ENCODE peak calls at places on chromosomes 4 and X, in seven cellular contexts. I is heart left ventricle; G is upper lobe of right lung; H is CD8-positive, alpha-beta T cell; O is Karpas-422; A is transverse colon; Y is mesenchymal stem cell. X is an unnamed sample. For H3K36me3, the result is how much of the 10 kb centered on the place peaks cover.

GRCh38 chrX:1249101-1249887 is 19.3 kb upstream of the CSF2RA start:
- DNase-seq in I (peak), G (peak), H (peak), O (peak), A (peak), Y (peak), X (peak)

GRCh38 chr4:168710353-168710946 is 213.6 kb downstream of the PALLD start:
- DNase-seq in I (no peak), G (no peak), H (no peak), O (peak), A (peak), Y (peak), X (no peak)

GRCh38 chrX:104098151-104098808 is 14.0 kb upstream of the ZCCHC18 start:
- DNase-seq in I (peak), G (no peak), H (peak), O (peak), A (peak), Y (peak), X (no peak)

GRCh38 chr4:54231419-54232150 is 2.5 kb downstream of the PDGFRA start:
- DNase-seq in I (peak), G (no peak), H (no peak), O (no peak), A (no peak), Y (peak), X (peak)

GRCh38 chr4:22496165-22496813 is 19.6 kb downstream of the ADGRA3 start:
- DNase-seq in I (no peak), G (no peak), H (no peak), O (no peak), A (no peak), Y (peak), X (no peak)

GRCh38 chrX:47706575-47706974 is 47.6 kb upstream of the UXT start:
- DNase-seq in I (no peak), G (no peak), H (no peak), O (no peak), A (no peak), Y (no peak), X (no peak)

GRCh38 chr4:185221912-185222311 is 12.5 kb downstream of the SNX25 start:
- DNase-seq in I (no peak), G (no peak), H (no peak), O (no peak), A (no peak), Y (no peak), X (no peak)

GRCh38 chr4:82613111-82613510 is 51.3 kb upstream of the TMEM150C start:
- DNase-seq in I (no peak), G (no peak), H (no peak), O (no peak), A (no peak), Y (no peak), X (no peak)

GRCh38 chr4:100075056-100075455 is 115.2 kb downstream of the DDIT4L start:
- DNase-seq in I (no peak), G (no peak), H (no peak), O (no peak), A (no peak), Y (peak), X (no peak)

GRCh38 chr4:8069102-8069752 is 89.4 kb downstream of the ABLIM2 start:
- DNase-seq in I (no peak), G (no peak), H (no peak), O (no peak), A (no peak), Y (no peak), X (no peak)

GRCh38 chr4:185020293-185020808 is 2.1 kb downstream of the HELT start:
- DNase-seq in I (no peak), G (no peak), H (no peak), O (no peak), A (no peak), Y (no peak), X (no peak)

GRCh38 chr4:32768664-32769389 is 2048.7 kb downstream of the PCDH7 start:
- DNase-seq in I (no peak), G (no peak), H (no peak), O (no peak), A (no peak), Y (no peak), X (no peak)

GRCh38 chr4:135050086-135050717 is 848.6 kb upstream of the PABPC4L start:
- DNase-seq in I (no peak), G (no peak), H (no peak), O (no peak), A (no peak), Y (no peak), X (no peak)

GRCh38 chrX:48975541-48975940 is 3.9 kb upstream of the KCND1 start:
- DNase-seq in I (no peak), G (no peak), H (no peak), O (no peak), A (no peak), Y (no peak), X (no peak)
- H3K36me3 ChIP-seq in I (under half), G (under half), H (under half), O (under half), A (under half), Y (under half), X (half or more)

DNA sequence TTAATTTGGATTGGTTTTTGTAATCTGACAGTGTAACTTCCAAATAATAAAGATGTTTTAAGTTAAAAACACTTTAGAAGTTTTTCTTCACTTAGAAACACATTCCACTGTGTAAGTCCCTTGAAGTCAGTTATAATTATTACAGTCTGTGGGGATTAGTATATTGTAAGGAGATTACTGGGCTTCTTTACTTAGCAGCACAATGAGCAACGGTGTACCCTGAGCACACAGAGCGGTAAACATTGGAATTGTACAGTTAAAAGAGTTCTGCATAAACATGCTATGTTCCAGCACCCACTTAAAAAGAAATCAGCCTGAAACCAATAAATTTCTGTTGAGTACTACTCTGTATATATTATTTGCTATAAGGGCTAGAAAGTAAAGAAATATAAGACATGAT is 44.3 kb downstream of the CCSER1 start:
- DNase-seq in I (no peak), G (no peak), H (no peak), O (no peak), A (no peak), Y (no peak), X (no peak)
- H3K27ac ChIP-seq in I (no peak), G (no peak), H (no peak), O (no peak), A (no peak), Y (no peak), X (no peak)

DNA sequence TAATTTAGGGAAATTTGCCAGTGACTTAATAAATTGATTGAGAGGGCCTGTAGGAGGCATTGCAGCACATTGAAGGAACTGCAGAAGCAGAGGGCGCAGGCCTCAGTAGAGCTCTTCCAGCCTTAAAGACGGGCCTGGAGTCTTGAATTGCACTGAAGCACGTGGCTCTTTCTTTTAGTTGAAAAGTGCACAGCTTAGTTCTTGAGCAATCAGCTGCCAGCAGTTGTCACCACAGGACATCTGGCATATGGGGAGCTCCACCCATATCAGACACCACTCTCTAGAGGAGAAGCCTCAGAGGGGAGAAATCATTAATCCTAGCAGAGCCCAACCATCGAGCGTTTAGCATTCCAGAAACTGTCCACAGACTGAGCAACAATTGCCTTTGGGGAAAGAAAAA is 16.0 kb upstream of the FGF16 start:
- DNase-seq in I (no peak), G (no peak), H (no peak), O (peak), A (no peak), Y (peak), X (no peak)
- H3K36me3 ChIP-seq in I (under half), G (under half), H (under half), O (under half), A (under half), Y (under half), X (under half)

DNA sequence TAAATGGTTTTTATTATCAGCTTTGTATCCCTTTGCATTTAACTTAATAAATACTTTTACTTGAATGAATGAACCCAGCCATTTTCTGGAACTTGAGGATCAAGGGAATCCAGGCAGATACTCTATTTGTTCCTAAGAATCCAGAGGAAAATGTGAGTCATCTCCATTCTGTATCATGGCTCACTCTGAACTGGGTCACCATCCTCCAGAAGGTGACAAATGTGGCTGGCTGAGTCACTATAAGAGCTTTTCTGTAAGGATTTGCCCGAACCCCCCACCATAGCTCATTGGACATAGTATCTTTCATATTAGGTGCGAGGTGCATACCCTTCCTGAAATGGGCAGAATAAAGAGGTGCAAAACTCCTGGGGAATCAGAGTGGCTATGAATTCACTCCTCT is 25.8 kb downstream of the RTL9 start:
- DNase-seq in I (no peak), G (no peak), H (no peak), O (no peak), A (no peak), Y (peak), X (no peak)
- H3K27ac ChIP-seq in I (no peak), G (no peak), H (no peak), O (no peak), A (no peak), Y (no peak), X (no peak)

GRCh38 chr4:145772347-145772746 is 92.4 kb downstream of the C4orf51 start:
- DNase-seq in I (no peak), G (no peak), H (no peak), O (no peak), A (no peak), Y (no peak), X (no peak)
- H3K36me3 ChIP-seq in I (half or more), G (under half), H (under half), O (under half), A (under half), Y (under half), X (under half)

GRCh38 chr4:139735381-139736256 is 70.0 kb downstream of the MGST2 start:
- DNase-seq in I (peak), G (peak), H (no peak), O (peak), A (no peak), Y (peak), X (peak)

GRCh38 chr4:139736257-139736626 is 70.6 kb downstream of the MGST2 start:
- DNase-seq in I (no peak), G (no peak), H (no peak), O (peak), A (no peak), Y (peak), X (no peak)

GRCh38 chr4:139734875-139735380 is 69.3 kb downstream of the MGST2 start:
- DNase-seq in I (peak), G (peak), H (peak), O (peak), A (peak), Y (peak), X (peak)

GRCh38 chr4:139734201-139734874 is 68.7 kb downstream of the MGST2 start:
- DNase-seq in I (no peak), G (no peak), H (no peak), O (peak), A (no peak), Y (peak), X (no peak)

DNA sequence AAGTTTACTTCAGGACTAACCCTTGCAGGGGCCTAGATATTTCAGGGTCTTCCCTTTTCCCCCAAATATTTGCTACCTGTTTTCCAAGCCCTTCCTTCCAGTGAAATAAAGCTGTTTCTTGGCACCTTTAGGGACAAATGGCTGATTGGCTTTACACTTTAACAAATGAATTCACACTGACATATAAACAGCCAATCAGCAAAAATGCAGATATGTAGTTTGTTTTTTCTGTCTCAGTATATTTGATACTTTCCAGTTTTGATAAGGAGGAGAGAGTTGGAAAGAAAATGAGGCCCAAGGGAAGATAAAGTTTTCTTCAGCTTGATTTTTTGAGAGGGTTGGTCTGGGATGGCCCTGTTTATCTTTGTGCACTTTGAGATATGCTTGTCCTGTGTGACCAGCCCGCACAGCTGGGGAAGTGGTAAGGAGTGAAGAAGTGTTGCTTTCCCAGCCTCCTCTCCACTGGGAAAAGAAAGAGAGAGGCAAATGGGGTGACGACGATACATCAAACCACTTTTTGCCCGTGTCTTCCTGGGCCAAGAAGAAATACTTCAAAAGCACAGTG is 67.5 kb downstream of the MGST2 start:
- DNase-seq in I (no peak), G (no peak), H (no peak), O (no peak), A (no peak), Y (peak), X (no peak)
- H3K27ac ChIP-seq in I (no peak), G (peak), H (no peak), O (peak), A (no peak), Y (no peak), X (no peak)

DNA sequence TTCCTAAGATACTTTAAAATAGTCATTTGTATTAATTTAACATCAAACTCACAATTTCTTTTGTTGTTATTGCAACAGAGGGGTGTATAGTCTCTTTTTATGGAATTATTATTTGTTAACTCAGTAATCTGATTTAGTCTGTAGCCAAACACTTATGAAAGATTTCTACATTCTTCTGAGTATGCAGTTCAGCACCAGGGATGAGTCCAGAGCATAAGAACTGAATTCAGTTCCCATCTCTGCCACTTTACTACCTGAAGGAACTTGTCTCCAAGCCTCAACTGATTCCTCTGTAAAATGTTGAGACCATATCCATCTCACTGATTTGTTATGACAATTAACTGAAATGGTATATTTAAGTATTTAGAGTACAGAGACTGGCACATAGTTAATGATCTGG is 45.5 kb downstream of the METTL14 start:
- DNase-seq in I (no peak), G (no peak), H (no peak), O (no peak), A (no peak), Y (peak), X (no peak)
- H3K36me3 ChIP-seq in I (half or more), G (half or more), H (under half), O (half or more), A (under half), Y (under half), X (under half)

GRCh38 chr4:79078339-79078738 is 139.1 kb upstream of the PAQR3 start:
- DNase-seq in I (no peak), G (no peak), H (no peak), O (no peak), A (no peak), Y (no peak), X (no peak)

GRCh38 chr4:79083406-79084010 is 144.3 kb upstream of the PAQR3 start:
- DNase-seq in I (peak), G (no peak), H (no peak), O (no peak), A (no peak), Y (peak), X (no peak)

GRCh38 chr4:79082988-79083387 is 143.8 kb upstream of the PAQR3 start:
- DNase-seq in I (no peak), G (no peak), H (no peak), O (no peak), A (no peak), Y (no peak), X (no peak)

GRCh38 chr4:79087091-79087490 is 147.9 kb upstream of the PAQR3 start:
- DNase-seq in I (no peak), G (no peak), H (no peak), O (no peak), A (no peak), Y (no peak), X (no peak)

GRCh38 chr4:79081973-79082372 is 142.7 kb upstream of the PAQR3 start:
- DNase-seq in I (no peak), G (no peak), H (no peak), O (no peak), A (no peak), Y (no peak), X (no peak)
- H3K27ac ChIP-seq in I (no peak), G (no peak), H (no peak), O (no peak), A (no peak), Y (no peak), X (no peak)

GRCh38 chrX:48901069-48901468 is 3.3 kb downstream of the PQBP1 start:
- DNase-seq in I (no peak), G (no peak), H (no peak), O (no peak), A (no peak), Y (no peak), X (no peak)
- H3K36me3 ChIP-seq in I (under half), G (under half), H (under half), O (under half), A (under half), Y (under half), X (half or more)